ENCODE peak calls at places on chromosomes 1 and 21, in nine cellular contexts. One of them, this sample, is unnamed.

GRCh38 chr1:3435666-3436065 is 18.8 kb upstream of the ARHGEF16 start:
- DNase-seq in BE2C: no peak
- DNase-seq in body of pancreas: no peak
- DNase-seq in IMR-90: no peak
- DNase-seq in H9: no peak
- DNase-seq in cardiac muscle cell: no peak
- DNase-seq in heart left ventricle: no peak
- DNase-seq in psoas muscle: peak; percentile 21
- DNase-seq in mammary epithelial cell: no peak
- DNase-seq in this sample: no peak

GRCh38 chr1:148352470-148353118 is 130.5 kb downstream of the PPIAL4G start:
- DNase-seq in BE2C: no peak
- DNase-seq in heart left ventricle: no peak
- DNase-seq in H9: no peak
- DNase-seq in IMR-90: no peak
- DNase-seq in psoas muscle: no peak
- DNase-seq in cardiac muscle cell: no peak
- DNase-seq in body of pancreas: no peak
- DNase-seq in mammary epithelial cell: no peak
- DNase-seq in this sample: no peak

GRCh38 chr1:19353596-19353995 is 41.5 kb downstream of the SLC66A1 start:
- DNase-seq in heart left ventricle: no peak
- DNase-seq in psoas muscle: no peak
- DNase-seq in body of pancreas: no peak
- DNase-seq in mammary epithelial cell: no peak
- DNase-seq in H9: peak; percentile 89
- DNase-seq in cardiac muscle cell: no peak
- DNase-seq in IMR-90: no peak
- DNase-seq in BE2C: no peak
- DNase-seq in this sample: no peak

GRCh38 chr1:216462061-216462775 is 39.0 kb upstream of the USH2A start:
- DNase-seq in mammary epithelial cell: no peak
- DNase-seq in heart left ventricle: no peak
- DNase-seq in IMR-90: peak; percentile 89
- DNase-seq in body of pancreas: no peak
- DNase-seq in psoas muscle: no peak
- DNase-seq in H9: no peak
- DNase-seq in cardiac muscle cell: no peak
- DNase-seq in BE2C: no peak
- DNase-seq in this sample: no peak

GRCh38 chr1:54249798-54250497 is 50.0 kb downstream of the MRPL37 start:
- DNase-seq in cardiac muscle cell: no peak
- DNase-seq in IMR-90: peak; percentile 54
- DNase-seq in psoas muscle: peak; percentile 58
- DNase-seq in BE2C: no peak
- DNase-seq in H9: peak; percentile 57
- DNase-seq in heart left ventricle: no peak
- DNase-seq in body of pancreas: no peak
- DNase-seq in mammary epithelial cell: no peak
- DNase-seq in this sample: peak; percentile 40

GRCh38 chr1:182193908-182194550 is 132.5 kb upstream of the ZNF648 start:
- DNase-seq in mammary epithelial cell: peak; percentile 87
- DNase-seq in psoas muscle: peak; percentile 79
- DNase-seq in body of pancreas: peak; percentile 73
- DNase-seq in IMR-90: peak; percentile 31
- DNase-seq in H9: no peak
- DNase-seq in BE2C: no peak
- DNase-seq in cardiac muscle cell: no peak
- DNase-seq in heart left ventricle: peak; percentile 53
- DNase-seq in this sample: peak; percentile 86

GRCh38 chr1:40306296-40306695 is 10.8 kb downstream of the COL9A2 start:
- DNase-seq in body of pancreas: no peak
- DNase-seq in cardiac muscle cell: no peak
- DNase-seq in BE2C: no peak
- DNase-seq in heart left ventricle: no peak
- DNase-seq in psoas muscle: no peak
- DNase-seq in H9: no peak
- DNase-seq in IMR-90: no peak
- DNase-seq in mammary epithelial cell: no peak
- DNase-seq in this sample: no peak

GRCh38 chr21:46000731-46001641 is 19.4 kb downstream of the COL6A1 start:
- DNase-seq in cardiac muscle cell: peak; percentile 37
- DNase-seq in IMR-90: no peak
- DNase-seq in mammary epithelial cell: no peak
- DNase-seq in heart left ventricle: peak; percentile 31
- DNase-seq in BE2C: no peak
- DNase-seq in H9: peak; percentile 38
- DNase-seq in psoas muscle: peak; percentile 57
- DNase-seq in body of pancreas: peak; percentile 2
- DNase-seq in this sample: no peak

GRCh38 chr1:204106825-204107224 is 33.9 kb downstream of the SOX13 start:
- DNase-seq in psoas muscle: no peak
- DNase-seq in BE2C: no peak
- DNase-seq in body of pancreas: no peak
- DNase-seq in IMR-90: no peak
- DNase-seq in mammary epithelial cell: no peak
- DNase-seq in H9: no peak
- DNase-seq in cardiac muscle cell: no peak
- DNase-seq in heart left ventricle: no peak
- DNase-seq in this sample: no peak

GRCh38 chr1:201226859-201227488 is 36.4 kb downstream of the IGFN1 start:
- DNase-seq in H9: peak; percentile 27
- DNase-seq in BE2C: no peak
- DNase-seq in cardiac muscle cell: no peak
- DNase-seq in psoas muscle: no peak
- DNase-seq in body of pancreas: no peak
- DNase-seq in IMR-90: no peak
- DNase-seq in heart left ventricle: no peak
- DNase-seq in mammary epithelial cell: no peak
- DNase-seq in this sample: no peak

GRCh38 chr1:10716840-10717239 is 79.6 kb downstream of the CASZ1 start:
- DNase-seq in cardiac muscle cell: peak; percentile 54
- DNase-seq in IMR-90: no peak
- DNase-seq in mammary epithelial cell: no peak
- DNase-seq in body of pancreas: no peak
- DNase-seq in BE2C: no peak
- DNase-seq in psoas muscle: no peak
- DNase-seq in H9: no peak
- DNase-seq in heart left ventricle: no peak
- DNase-seq in this sample: no peak

GRCh38 chr21:46168238-46168637 is 12.9 kb upstream of the FTCD start:
- DNase-seq in heart left ventricle: no peak
- DNase-seq in IMR-90: no peak
- DNase-seq in BE2C: no peak
- DNase-seq in cardiac muscle cell: no peak
- DNase-seq in body of pancreas: no peak
- DNase-seq in psoas muscle: no peak
- DNase-seq in mammary epithelial cell: no peak
- DNase-seq in H9: peak; percentile 21
- DNase-seq in this sample: no peak

DNA sequence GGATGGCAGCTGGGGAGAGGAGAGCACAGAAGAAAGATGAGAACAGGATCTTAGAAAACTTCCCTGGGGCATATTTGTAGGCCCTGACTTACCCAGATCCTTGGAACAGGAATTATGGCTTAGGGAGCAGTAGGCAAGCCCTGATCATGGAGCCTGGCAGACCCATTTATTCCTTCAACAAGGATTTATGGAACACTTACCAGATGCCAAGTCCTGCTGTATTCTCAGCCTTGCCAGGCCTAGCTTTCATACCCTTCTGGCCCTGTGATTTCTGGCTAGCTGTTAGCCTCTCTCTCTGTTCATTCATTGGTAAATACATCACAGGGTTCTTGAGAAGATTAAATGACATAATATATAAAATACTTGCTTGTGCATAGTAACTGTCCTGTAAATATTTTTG is 32.4 kb upstream of the SRP9 start:
- DNase-seq in mammary epithelial cell: no peak
- DNase-seq in body of pancreas: no peak
- DNase-seq in heart left ventricle: no peak
- DNase-seq in BE2C: no peak
- DNase-seq in H9: no peak
- DNase-seq in cardiac muscle cell: no peak
- DNase-seq in IMR-90: no peak
- DNase-seq in psoas muscle: no peak
- DNase-seq in this sample: no peak
- TF ChIP-seq CTCF in mammary epithelial cell: no peak
- TF ChIP-seq CTCF in body of pancreas: no peak
- TF ChIP-seq CTCF in heart left ventricle: no peak
- TF ChIP-seq CTCF in BE2C: no peak
- TF ChIP-seq CTCF in H9: no peak
- TF ChIP-seq CTCF in cardiac muscle cell: no peak
- TF ChIP-seq CTCF in IMR-90: no peak
- TF ChIP-seq CTCF in psoas muscle: no peak
- TF ChIP-seq CTCF in this sample: no peak

GRCh38 chr1:160114085-160114484 is 1.5 kb upstream of the ATP1A2 start:
- DNase-seq in psoas muscle: peak; percentile 54
- DNase-seq in body of pancreas: no peak
- DNase-seq in cardiac muscle cell: peak; percentile 41
- DNase-seq in mammary epithelial cell: no peak
- DNase-seq in heart left ventricle: no peak
- DNase-seq in BE2C: no peak
- DNase-seq in H9: no peak
- DNase-seq in IMR-90: no peak
- DNase-seq in this sample: no peak

GRCh38 chr1:160115545-160116276 is at the start of gene ATP1A2:
- DNase-seq in body of pancreas: no peak
- DNase-seq in psoas muscle: peak; percentile 86
- DNase-seq in H9: peak; percentile 76
- DNase-seq in IMR-90: no peak
- DNase-seq in mammary epithelial cell: no peak
- DNase-seq in cardiac muscle cell: peak; percentile 84
- DNase-seq in BE2C: no peak
- DNase-seq in heart left ventricle: peak; percentile 81
- DNase-seq in this sample: peak; percentile 95

GRCh38 chr1:160116277-160117147 is 953 bp downstream of the ATP1A2 start:
- DNase-seq in mammary epithelial cell: peak; percentile 91
- DNase-seq in body of pancreas: no peak
- DNase-seq in BE2C: no peak
- DNase-seq in cardiac muscle cell: peak; percentile 66
- DNase-seq in H9: no peak
- DNase-seq in psoas muscle: peak; percentile 88
- DNase-seq in IMR-90: peak; percentile 44
- DNase-seq in heart left ventricle: no peak
- DNase-seq in this sample: peak; percentile 89

GRCh38 chr1:160112370-160112769 is 3.2 kb upstream of the ATP1A2 start:
- DNase-seq in cardiac muscle cell: no peak
- DNase-seq in psoas muscle: no peak
- DNase-seq in BE2C: no peak
- DNase-seq in H9: no peak
- DNase-seq in mammary epithelial cell: no peak
- DNase-seq in body of pancreas: no peak
- DNase-seq in heart left ventricle: no peak
- DNase-seq in IMR-90: no peak
- DNase-seq in this sample: no peak

DNA sequence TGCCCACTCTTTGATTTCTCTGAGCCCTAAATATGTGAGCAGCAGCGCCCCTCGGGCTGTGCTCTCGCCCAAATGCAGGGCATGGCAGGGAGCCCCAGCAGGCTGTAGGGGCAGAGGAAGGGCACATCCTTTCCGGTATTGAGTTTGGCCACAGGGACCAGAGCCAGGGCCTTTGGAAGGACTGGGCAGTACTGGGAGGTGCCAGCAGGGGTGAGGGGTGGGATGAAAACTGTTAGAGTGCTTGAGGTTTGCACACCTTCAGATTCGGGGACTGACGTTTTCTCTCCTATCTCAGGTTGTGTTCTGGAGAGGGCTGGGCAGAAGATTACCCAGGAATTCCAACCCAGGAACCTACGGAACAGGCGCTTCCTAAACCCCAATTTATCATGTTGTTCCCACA is 2.2 kb upstream of the ATP1A2 start:
- DNase-seq in cardiac muscle cell: no peak
- DNase-seq in H9: no peak
- DNase-seq in heart left ventricle: no peak
- DNase-seq in BE2C: no peak
- DNase-seq in mammary epithelial cell: no peak
- DNase-seq in psoas muscle: peak; percentile 74
- DNase-seq in body of pancreas: no peak
- DNase-seq in IMR-90: no peak
- DNase-seq in this sample: no peak
- H3K4me1 ChIP-seq in cardiac muscle cell: peaks cover 44% of the 10 kb centered on the region
- H3K4me1 ChIP-seq in H9: peaks cover 20% of the 10 kb centered on the region
- H3K4me1 ChIP-seq in heart left ventricle: peaks cover 26% of the 10 kb centered on the region
- H3K4me1 ChIP-seq in BE2C: no peaks in the 10 kb centered on the region
- H3K4me1 ChIP-seq in mammary epithelial cell: peaks cover 13% of the 10 kb centered on the region
- H3K4me1 ChIP-seq in psoas muscle: peaks cover 40% of the 10 kb centered on the region
- H3K4me1 ChIP-seq in body of pancreas: no peaks in the 10 kb centered on the region
- H3K4me1 ChIP-seq in IMR-90: peaks cover 23% of the 10 kb centered on the region
- H3K4me1 ChIP-seq in this sample: peaks cover 59% of the 10 kb centered on the region

DNA sequence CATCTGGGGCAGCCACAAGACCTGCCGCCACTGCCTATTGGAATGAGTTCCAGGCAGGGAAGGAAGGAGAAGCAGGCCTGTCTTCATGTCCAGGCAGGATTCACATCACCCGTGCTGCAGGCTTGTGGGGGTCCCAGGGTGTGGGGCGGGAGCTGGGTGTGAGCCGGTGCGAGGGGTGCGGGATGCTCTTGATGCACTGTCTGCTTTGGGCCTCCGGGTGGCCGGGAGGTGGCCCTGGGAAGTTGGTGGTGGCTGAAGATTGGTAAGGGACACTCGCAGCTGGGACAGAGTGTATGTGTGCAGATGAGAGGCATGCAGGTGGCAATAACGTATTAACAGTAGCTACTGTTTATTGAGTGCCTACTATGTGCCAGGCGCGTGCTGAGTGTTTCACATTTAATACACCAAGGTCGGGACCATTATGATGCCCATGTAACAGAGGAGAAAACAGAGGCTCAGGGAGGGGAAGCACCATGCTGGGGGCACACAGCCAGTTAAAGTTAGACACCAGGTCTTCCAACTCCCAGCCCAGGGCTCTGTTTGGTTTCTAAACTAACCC is 3.3 kb downstream of the CROCC start:
- DNase-seq in heart left ventricle: no peak
- DNase-seq in mammary epithelial cell: no peak
- DNase-seq in IMR-90: no peak
- DNase-seq in H9: peak; percentile 38
- DNase-seq in psoas muscle: peak; percentile 26
- DNase-seq in body of pancreas: no peak
- DNase-seq in BE2C: no peak
- DNase-seq in cardiac muscle cell: no peak
- DNase-seq in this sample: no peak
- TF ChIP-seq CTCF in heart left ventricle: no peak
- TF ChIP-seq CTCF in mammary epithelial cell: no peak
- TF ChIP-seq CTCF in IMR-90: peak; percentile 15
- TF ChIP-seq CTCF in H9: peak; percentile 32
- TF ChIP-seq CTCF in psoas muscle: no peak
- TF ChIP-seq CTCF in body of pancreas: no peak
- TF ChIP-seq CTCF in BE2C: no peak
- TF ChIP-seq CTCF in cardiac muscle cell: peak; percentile 27
- TF ChIP-seq CTCF in this sample: no peak

DNA sequence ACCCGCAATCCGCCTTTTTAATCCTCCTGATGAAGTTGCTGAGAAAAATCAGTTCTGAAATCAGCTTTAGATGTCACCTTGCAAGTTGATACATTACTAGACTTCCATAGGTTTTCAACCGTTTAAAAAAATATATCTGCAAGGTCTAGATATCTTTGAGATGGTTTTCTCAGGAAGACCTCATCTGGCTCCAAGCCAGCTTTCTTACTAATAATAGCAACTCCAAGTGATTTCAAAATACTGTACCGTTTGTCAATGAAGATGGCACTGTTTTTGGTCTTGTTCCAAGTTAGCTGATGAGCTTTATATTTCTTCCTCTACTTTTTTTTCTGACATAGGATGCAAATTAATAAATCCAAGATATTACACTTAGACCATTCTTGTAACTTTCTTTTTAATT is 40.3 kb downstream of the LRRC8C start:
- DNase-seq in IMR-90: no peak
- DNase-seq in psoas muscle: no peak
- DNase-seq in H9: no peak
- DNase-seq in cardiac muscle cell: no peak
- DNase-seq in body of pancreas: no peak
- DNase-seq in BE2C: no peak
- DNase-seq in mammary epithelial cell: no peak
- DNase-seq in heart left ventricle: no peak
- DNase-seq in this sample: no peak
- H3K4me1 ChIP-seq in IMR-90: peaks cover 2% of the 10 kb centered on the region
- H3K4me1 ChIP-seq in psoas muscle: no peaks in the 10 kb centered on the region
- H3K4me1 ChIP-seq in H9: peaks cover 2% of the 10 kb centered on the region
- H3K4me1 ChIP-seq in cardiac muscle cell: no peaks in the 10 kb centered on the region
- H3K4me1 ChIP-seq in body of pancreas: no peaks in the 10 kb centered on the region
- H3K4me1 ChIP-seq in BE2C: no peaks in the 10 kb centered on the region
- H3K4me1 ChIP-seq in mammary epithelial cell: peaks cover 22% of the 10 kb centered on the region
- H3K4me1 ChIP-seq in heart left ventricle: no peaks in the 10 kb centered on the region
- H3K4me1 ChIP-seq in this sample: no peaks in the 10 kb centered on the region

This sample was measured in gastrocnemius medialis.